ENCODE peak calls at places on chromosomes 16 and 17, in nine cellular contexts. P is HFFc6; R is stimulated activated CD8-positive, alpha-beta memory T cell treated with anti-CD3 and anti-CD28 coated beads, Interleukin-15, amount 100 ng/mL, for 4 hours; X is HCT116; B is putamen; W is left ventricle myocardium superior; M is cardiac fibroblast; T is left cardiac atrium; H is B cell. F is an unnamed sample.

GRCh38 chr16:68183033-68183432 is 52.9 kb downstream of the ESRP2 start:
- DNase-seq in M (no peak), X (no peak), W (no peak), T (no peak), P (no peak), H (no peak), B (no peak), R (no peak), F (no peak)

GRCh38 chr17:76268015-76268749 is 3.0 kb downstream of the UBALD2 start:
- DNase-seq in P (peak; percentile 48), R (peak; percentile 59), B (peak; percentile 82), M (peak; percentile 93), X (no peak), W (peak; percentile 85), H (peak; percentile 82), T (peak; percentile 86), F (peak; percentile 76)

GRCh38 chr17:73192894-73193701 is at the start of gene COG1:
- DNase-seq in T (peak; percentile 89), R (peak; percentile 84), H (peak; percentile 98), W (peak; percentile 92), B (peak; percentile 89), M (peak; percentile 87), P (peak; percentile 65), X (peak; percentile 76), F (peak; percentile 91)

GRCh38 chr17:3903881-3904286 is 11.0 kb upstream of the CAMKK1 start:
- DNase-seq in P (no peak), R (no peak), H (no peak), M (no peak), B (no peak), T (no peak), X (no peak), W (no peak), F (no peak)

GRCh38 chr16:16994831-16995230 is 475.9 kb downstream of the XYLT1 start:
- DNase-seq in M (no peak), B (no peak), T (no peak), X (no peak), H (no peak), W (no peak), R (no peak), P (no peak), F (no peak)

GRCh38 chr16:16905850-16906249 is 526.9 kb downstream of the NPIPA7 start:
- DNase-seq in X (no peak), R (no peak), B (no peak), P (no peak), T (no peak), H (no peak), M (no peak), W (no peak), F (no peak)

GRCh38 chr17:61416540-61417363 is 17.1 kb downstream of the TBX2 start:
- DNase-seq in B (peak; percentile 57), M (peak; percentile 90), W (peak; percentile 94), P (peak; percentile 87), X (peak; percentile 89), T (peak; percentile 92), R (peak; percentile 23), H (peak; percentile 80), F (peak; percentile 81)

GRCh38 chr16:30934827-30935557 is 11.6 kb downstream of the FBXL19 start:
- DNase-seq in B (no peak), X (no peak), P (peak; percentile 52), R (no peak), T (no peak), W (peak; percentile 57), M (peak; percentile 57), H (peak; percentile 51), F (peak; percentile 71)

GRCh38 chr16:75109732-75110243 is 6.8 kb downstream of the LDHD start:
- DNase-seq in W (peak; percentile 88), M (no peak), H (peak; percentile 30), B (no peak), R (no peak), X (no peak), P (no peak), T (peak; percentile 59), F (no peak)

GRCh38 chr17:43401293-43401692 is 2.5 kb downstream of the ARL4D start:
- DNase-seq in R (no peak), W (no peak), T (no peak), H (no peak), X (no peak), B (no peak), P (peak; percentile 94), M (peak; percentile 73), F (no peak)

GRCh38 chr16:11734025-11734652 is 8.5 kb downstream of the TXNDC11 start:
- DNase-seq in T (no peak), W (peak; percentile 38), X (no peak), P (no peak), B (no peak), R (no peak), M (no peak), H (no peak), F (no peak)

GRCh38 chr17:66150708-66151107 is 41.2 kb downstream of the CEP112 start:
- DNase-seq in P (no peak), X (no peak), R (no peak), H (no peak), W (no peak), B (no peak), M (no peak), T (no peak), F (no peak)

GRCh38 chr16:75588716-75589115 is 22.5 kb downstream of the GABARAPL2 start:
- DNase-seq in H (no peak), P (no peak), W (no peak), T (no peak), B (no peak), X (no peak), R (no peak), M (no peak), F (no peak)

GRCh38 chr17:80586464-80587228 is 42.0 kb downstream of the RPTOR start:
- DNase-seq in M (no peak), B (no peak), P (no peak), W (no peak), H (no peak), X (no peak), R (no peak), T (no peak), F (peak; percentile 12)

GRCh38 chr16:96935-97381 is 18.9 kb downstream of the MPG start:
- DNase-seq in X (peak; percentile 41), B (peak; percentile 85), W (peak; percentile 94), R (peak; percentile 77), P (peak; percentile 80), T (peak; percentile 89), M (peak; percentile 89), H (peak; percentile 96), F (peak; percentile 77)

GRCh38 chr16:82971126-82971525 is 344.4 kb downstream of the CDH13 start:
- DNase-seq in M (no peak), T (no peak), W (no peak), R (no peak), X (no peak), B (no peak), P (no peak), H (no peak), F (peak; percentile 41)

GRCh38 chr16:55326261-55326802 is 2.3 kb downstream of the IRX6 start:
- DNase-seq in T (no peak), B (no peak), X (no peak), M (no peak), P (no peak), W (no peak), H (no peak), R (no peak), F (no peak)

GRCh38 chr17:1365445-1366039 is 34.5 kb downstream of the YWHAE start:
- DNase-seq in H (peak; percentile 67), R (peak; percentile 18), X (peak; percentile 59), T (peak; percentile 42), B (peak; percentile 74), W (no peak), P (peak; percentile 76), M (peak; percentile 89), F (peak; percentile 83)

GRCh38 chr17:68288804-68289203 is 2.1 kb downstream of the SLC16A6 start:
- DNase-seq in R (no peak), X (no peak), M (no peak), B (no peak), T (no peak), P (no peak), H (peak; percentile 40), W (no peak), F (no peak)

GRCh38 chr17:4974064-4974670 is 6.5 kb upstream of the SPAG7 start:
- DNase-seq in W (peak; percentile 69), X (no peak), P (no peak), B (no peak), T (peak; percentile 65), R (no peak), H (no peak), M (no peak), F (no peak)

GRCh38 chr16:23423496-23424049 is 29.4 kb downstream of the COG7 start:
- DNase-seq in R (no peak), P (peak; percentile 95), H (no peak), X (peak; percentile 76), W (peak; percentile 43), T (peak; percentile 82), M (peak; percentile 94), B (peak; percentile 16), F (peak; percentile 99)

GRCh38 chr17:29628619-29629018 is 5.9 kb upstream of the CORO6 start:
- DNase-seq in X (no peak), W (no peak), M (no peak), B (no peak), T (no peak), H (no peak), P (no peak), R (no peak), F (no peak)

GRCh38 chr16:14181371-14182050 is 110.4 kb downstream of the MRTFB start:
- DNase-seq in T (no peak), P (peak; percentile 83), H (no peak), R (no peak), B (no peak), M (peak; percentile 80), W (no peak), X (no peak), F (no peak)

GRCh38 chr17:45672301-45672700 is 111.8 kb upstream of the CRHR1 start:
- DNase-seq in W (no peak), T (no peak), M (no peak), R (no peak), B (no peak), H (no peak), X (no peak), P (no peak), F (no peak)

GRCh38 chr16:88194397-88195020 is 188.2 kb upstream of the ZNF469 start:
- DNase-seq in X (no peak), B (peak; percentile 14), H (no peak), R (no peak), W (no peak), M (no peak), T (no peak), P (no peak), F (no peak)

GRCh38 chr17:45231481-45232116 is 9.9 kb downstream of the FMNL1 start:
- DNase-seq in M (no peak), W (peak; percentile 53), H (peak; percentile 57), P (no peak), R (no peak), T (no peak), B (no peak), X (no peak), F (no peak)

GRCh38 chr16:22728167-22728836 is 85.7 kb upstream of the HS3ST2 start:
- DNase-seq in R (no peak), T (no peak), W (no peak), M (no peak), H (no peak), P (no peak), X (no peak), B (peak; percentile 9), F (peak; percentile 73)

GRCh38 chr16:66728117-66728787 is 23.2 kb downstream of the DYNC1LI2 start:
- DNase-seq in H (peak; percentile 44), W (peak; percentile 35), B (no peak), P (peak; percentile 67), M (peak; percentile 86), X (peak; percentile 28), R (no peak), T (no peak), F (peak; percentile 72)

GRCh38 chr17:50772251-50772650 is 4.9 kb upstream of the ANKRD40CL start:
- DNase-seq in R (no peak), B (no peak), H (no peak), W (no peak), T (no peak), P (no peak), X (no peak), M (no peak), F (no peak)

GRCh38 chr16:67857547-67858233 is 10.2 kb upstream of the CENPT start:
- DNase-seq in H (no peak), B (no peak), X (no peak), M (peak; percentile 96), R (peak; percentile 15), T (peak; percentile 84), P (peak; percentile 98), W (peak; percentile 70), F (peak; percentile 85)

GRCh38 chr16:67530013-67530939 is 1.6 kb downstream of the RIPOR1 start:
- DNase-seq in H (peak; percentile 97), B (no peak), T (peak; percentile 87), W (peak; percentile 89), X (no peak), M (peak; percentile 88), R (no peak), P (peak; percentile 55), F (peak; percentile 70)

F was measured in dermis microvascular lymphatic vessel endothelial cell.